ENCODE peak calls at places on chromosomes 4 and X, in eight cellular contexts. One of them, this sample, is unnamed. For H3K36me3, the result is how much of the 10 kb centered on the place peaks cover.

GRCh38 chr4:11470709-11471441 is 42.2 kb upstream of the HS3ST1 start:
- DNase-seq in thyroid gland: no peak
- DNase-seq in sigmoid colon: no peak
- DNase-seq in thoracic aorta: no peak
- DNase-seq in left lung: no peak
- DNase-seq in CD8-positive, alpha-beta memory T cell: peak
- DNase-seq in cardiac muscle cell: no peak
- DNase-seq in CD4-positive, CD25-positive, alpha-beta regulatory T cell: no peak
- DNase-seq in this sample: peak

GRCh38 chr4:186037692-186038658 is 31.0 kb upstream of the TLR3 start:
- DNase-seq in cardiac muscle cell: peak
- DNase-seq in CD4-positive, CD25-positive, alpha-beta regulatory T cell: no peak
- DNase-seq in left lung: no peak
- DNase-seq in CD8-positive, alpha-beta memory T cell: no peak
- DNase-seq in sigmoid colon: peak
- DNase-seq in thyroid gland: peak
- DNase-seq in thoracic aorta: no peak
- DNase-seq in this sample: peak

GRCh38 chrX:135389717-135390116 is 32.0 kb upstream of the SMIM10L2A start:
- DNase-seq in CD8-positive, alpha-beta memory T cell: no peak
- DNase-seq in CD4-positive, CD25-positive, alpha-beta regulatory T cell: no peak
- DNase-seq in thoracic aorta: no peak
- DNase-seq in thyroid gland: no peak
- DNase-seq in left lung: no peak
- DNase-seq in sigmoid colon: no peak
- DNase-seq in cardiac muscle cell: no peak
- DNase-seq in this sample: no peak

GRCh38 chrX:25659317-25659716 is 478.8 kb upstream of the MAGEB18 start:
- DNase-seq in left lung: no peak
- DNase-seq in thyroid gland: no peak
- DNase-seq in CD4-positive, CD25-positive, alpha-beta regulatory T cell: no peak
- DNase-seq in thoracic aorta: no peak
- DNase-seq in CD8-positive, alpha-beta memory T cell: no peak
- DNase-seq in cardiac muscle cell: no peak
- DNase-seq in sigmoid colon: no peak
- DNase-seq in this sample: no peak

GRCh38 chr4:54660591-54660990 is 2.8 kb downstream of the KIT start:
- DNase-seq in CD8-positive, alpha-beta memory T cell: no peak
- DNase-seq in CD4-positive, CD25-positive, alpha-beta regulatory T cell: no peak
- DNase-seq in cardiac muscle cell: no peak
- DNase-seq in thyroid gland: no peak
- DNase-seq in left lung: no peak
- DNase-seq in thoracic aorta: no peak
- DNase-seq in sigmoid colon: no peak
- DNase-seq in this sample: no peak

GRCh38 chr4:139436122-139436521 is 17.8 kb upstream of the RAB33B start:
- DNase-seq in sigmoid colon: no peak
- DNase-seq in CD4-positive, CD25-positive, alpha-beta regulatory T cell: no peak
- DNase-seq in left lung: no peak
- DNase-seq in CD8-positive, alpha-beta memory T cell: no peak
- DNase-seq in thoracic aorta: no peak
- DNase-seq in thyroid gland: no peak
- DNase-seq in cardiac muscle cell: no peak
- DNase-seq in this sample: no peak

GRCh38 chrX:23637187-23637586 is 30.1 kb upstream of the PRDX4 start:
- DNase-seq in sigmoid colon: no peak
- DNase-seq in CD4-positive, CD25-positive, alpha-beta regulatory T cell: no peak
- DNase-seq in CD8-positive, alpha-beta memory T cell: no peak
- DNase-seq in cardiac muscle cell: no peak
- DNase-seq in thyroid gland: no peak
- DNase-seq in thoracic aorta: no peak
- DNase-seq in left lung: no peak
- DNase-seq in this sample: no peak

GRCh38 chr4:52873861-52874343 is 11.8 kb downstream of the RASL11B start:
- DNase-seq in thoracic aorta: no peak
- DNase-seq in thyroid gland: peak
- DNase-seq in CD4-positive, CD25-positive, alpha-beta regulatory T cell: no peak
- DNase-seq in CD8-positive, alpha-beta memory T cell: no peak
- DNase-seq in left lung: no peak
- DNase-seq in cardiac muscle cell: peak
- DNase-seq in sigmoid colon: no peak
- DNase-seq in this sample: no peak

GRCh38 chr4:146567396-146567795 is 45.7 kb upstream of the SLC10A7 start:
- DNase-seq in left lung: no peak
- DNase-seq in CD8-positive, alpha-beta memory T cell: no peak
- DNase-seq in thyroid gland: no peak
- DNase-seq in cardiac muscle cell: no peak
- DNase-seq in thoracic aorta: no peak
- DNase-seq in sigmoid colon: no peak
- DNase-seq in CD4-positive, CD25-positive, alpha-beta regulatory T cell: no peak
- DNase-seq in this sample: no peak

GRCh38 chr4:47855350-47855749 is 17.5 kb upstream of the CORIN start:
- DNase-seq in left lung: no peak
- DNase-seq in CD8-positive, alpha-beta memory T cell: no peak
- DNase-seq in thyroid gland: no peak
- DNase-seq in thoracic aorta: no peak
- DNase-seq in cardiac muscle cell: no peak
- DNase-seq in CD4-positive, CD25-positive, alpha-beta regulatory T cell: no peak
- DNase-seq in sigmoid colon: no peak
- DNase-seq in this sample: no peak

GRCh38 chr4:38072578-38072977 is 112.4 kb downstream of the PTTG2 start:
- DNase-seq in sigmoid colon: no peak
- DNase-seq in CD8-positive, alpha-beta memory T cell: no peak
- DNase-seq in CD4-positive, CD25-positive, alpha-beta regulatory T cell: no peak
- DNase-seq in cardiac muscle cell: no peak
- DNase-seq in left lung: no peak
- DNase-seq in thyroid gland: no peak
- DNase-seq in thoracic aorta: no peak
- DNase-seq in this sample: no peak

GRCh38 chr4:141132689-141133145 is 552 bp downstream of the RNF150 start:
- DNase-seq in CD8-positive, alpha-beta memory T cell: no peak
- DNase-seq in thyroid gland: peak
- DNase-seq in cardiac muscle cell: peak
- DNase-seq in CD4-positive, CD25-positive, alpha-beta regulatory T cell: no peak
- DNase-seq in left lung: no peak
- DNase-seq in sigmoid colon: peak
- DNase-seq in thoracic aorta: no peak
- DNase-seq in this sample: peak

GRCh38 chr4:122167369-122167768 is 15.2 kb downstream of the BLTP1 start:
- DNase-seq in CD4-positive, CD25-positive, alpha-beta regulatory T cell: no peak
- DNase-seq in left lung: no peak
- DNase-seq in sigmoid colon: no peak
- DNase-seq in cardiac muscle cell: no peak
- DNase-seq in thoracic aorta: no peak
- DNase-seq in CD8-positive, alpha-beta memory T cell: no peak
- DNase-seq in thyroid gland: no peak
- DNase-seq in this sample: no peak

GRCh38 chrX:149699761-149700160 is 12.1 kb upstream of the MAGEA11 start:
- DNase-seq in CD4-positive, CD25-positive, alpha-beta regulatory T cell: no peak
- DNase-seq in CD8-positive, alpha-beta memory T cell: no peak
- DNase-seq in thoracic aorta: no peak
- DNase-seq in thyroid gland: no peak
- DNase-seq in sigmoid colon: no peak
- DNase-seq in left lung: no peak
- DNase-seq in cardiac muscle cell: no peak
- DNase-seq in this sample: no peak

GRCh38 chr4:78058591-78059523 is 1.7 kb downstream of the FRAS1 start:
- DNase-seq in left lung: peak
- DNase-seq in sigmoid colon: peak
- DNase-seq in CD4-positive, CD25-positive, alpha-beta regulatory T cell: no peak
- DNase-seq in CD8-positive, alpha-beta memory T cell: peak
- DNase-seq in thoracic aorta: peak
- DNase-seq in cardiac muscle cell: peak
- DNase-seq in thyroid gland: peak
- DNase-seq in this sample: peak

GRCh38 chr4:74967324-74967723 is 34.4 kb downstream of the PARM1 start:
- DNase-seq in sigmoid colon: no peak
- DNase-seq in thyroid gland: peak
- DNase-seq in left lung: peak
- DNase-seq in CD4-positive, CD25-positive, alpha-beta regulatory T cell: no peak
- DNase-seq in cardiac muscle cell: no peak
- DNase-seq in CD8-positive, alpha-beta memory T cell: no peak
- DNase-seq in thoracic aorta: no peak
- DNase-seq in this sample: peak
- H3K36me3 ChIP-seq in sigmoid colon: under half
- H3K36me3 ChIP-seq in thyroid gland: under half
- H3K36me3 ChIP-seq in left lung: under half
- H3K36me3 ChIP-seq in CD4-positive, CD25-positive, alpha-beta regulatory T cell: under half
- H3K36me3 ChIP-seq in cardiac muscle cell: under half
- H3K36me3 ChIP-seq in CD8-positive, alpha-beta memory T cell: under half
- H3K36me3 ChIP-seq in thoracic aorta: under half
- H3K36me3 ChIP-seq in this sample: under half

DNA sequence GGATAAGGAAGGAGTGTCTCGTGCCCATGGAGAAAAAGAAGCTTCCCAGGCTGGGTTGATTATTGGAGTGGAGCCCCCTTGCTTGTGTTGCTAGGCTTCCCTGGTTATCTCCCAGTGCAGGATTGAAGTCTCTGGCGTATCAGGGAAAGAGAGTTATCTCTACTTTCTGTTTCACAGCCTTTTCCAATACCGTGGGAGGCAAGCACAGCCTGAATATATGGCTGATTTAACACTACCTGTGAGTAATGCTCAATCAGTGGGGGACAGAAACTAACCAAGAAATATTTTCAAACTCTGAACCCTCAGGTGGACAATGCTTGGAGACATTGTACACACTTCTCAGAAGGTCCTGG is 65.2 kb downstream of the SERPINA7 start:
- DNase-seq in cardiac muscle cell: no peak
- DNase-seq in CD8-positive, alpha-beta memory T cell: no peak
- DNase-seq in sigmoid colon: no peak
- DNase-seq in thyroid gland: no peak
- DNase-seq in CD4-positive, CD25-positive, alpha-beta regulatory T cell: no peak
- DNase-seq in thoracic aorta: no peak
- DNase-seq in left lung: no peak
- DNase-seq in this sample: no peak
- H3K4me3 ChIP-seq in cardiac muscle cell: no peak
- H3K4me3 ChIP-seq in CD8-positive, alpha-beta memory T cell: no peak
- H3K4me3 ChIP-seq in sigmoid colon: no peak
- H3K4me3 ChIP-seq in thyroid gland: no peak
- H3K4me3 ChIP-seq in CD4-positive, CD25-positive, alpha-beta regulatory T cell: no peak
- H3K4me3 ChIP-seq in thoracic aorta: no peak
- H3K4me3 ChIP-seq in left lung: no peak
- H3K4me3 ChIP-seq in this sample: no peak

GRCh38 chrX:48470833-48471118 is 716 bp upstream of the SLC38A5 start:
- DNase-seq in cardiac muscle cell: no peak
- DNase-seq in thoracic aorta: no peak
- DNase-seq in thyroid gland: no peak
- DNase-seq in left lung: no peak
- DNase-seq in CD8-positive, alpha-beta memory T cell: no peak
- DNase-seq in CD4-positive, CD25-positive, alpha-beta regulatory T cell: no peak
- DNase-seq in sigmoid colon: no peak
- DNase-seq in this sample: no peak

GRCh38 chrX:48472851-48473717 is 2.9 kb upstream of the FTSJ1 start:
- DNase-seq in sigmoid colon: no peak
- DNase-seq in CD8-positive, alpha-beta memory T cell: no peak
- DNase-seq in left lung: no peak
- DNase-seq in CD4-positive, CD25-positive, alpha-beta regulatory T cell: no peak
- DNase-seq in thyroid gland: no peak
- DNase-seq in cardiac muscle cell: peak
- DNase-seq in thoracic aorta: no peak
- DNase-seq in this sample: no peak

GRCh38 chrX:48472225-48472624 is 2.2 kb upstream of the SLC38A5 start:
- DNase-seq in sigmoid colon: no peak
- DNase-seq in thoracic aorta: no peak
- DNase-seq in left lung: no peak
- DNase-seq in CD8-positive, alpha-beta memory T cell: no peak
- DNase-seq in CD4-positive, CD25-positive, alpha-beta regulatory T cell: no peak
- DNase-seq in thyroid gland: no peak
- DNase-seq in cardiac muscle cell: no peak
- DNase-seq in this sample: no peak

GRCh38 chrX:48470110-48470832 is at the start of gene SLC38A5:
- DNase-seq in CD4-positive, CD25-positive, alpha-beta regulatory T cell: no peak
- DNase-seq in cardiac muscle cell: no peak
- DNase-seq in thyroid gland: no peak
- DNase-seq in CD8-positive, alpha-beta memory T cell: no peak
- DNase-seq in thoracic aorta: no peak
- DNase-seq in sigmoid colon: no peak
- DNase-seq in left lung: no peak
- DNase-seq in this sample: no peak

DNA sequence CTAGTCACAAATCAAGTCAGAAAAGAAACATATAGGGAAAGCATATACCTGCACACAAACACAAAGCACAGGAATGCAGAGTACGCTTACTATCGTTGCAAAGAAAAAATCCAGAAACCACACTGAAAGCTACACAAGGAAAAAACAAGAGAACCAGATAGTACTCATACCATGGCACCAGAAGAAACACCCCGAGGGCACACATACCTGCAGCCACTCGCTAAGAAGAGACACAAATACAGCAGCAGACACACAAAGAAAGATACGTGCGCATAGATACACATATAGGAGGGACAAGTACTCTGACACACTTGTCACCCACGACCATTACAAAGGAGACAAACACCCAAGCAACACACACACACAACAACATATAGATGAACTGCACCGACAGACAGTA is 1.4 kb upstream of the SLC38A5 start:
- DNase-seq in sigmoid colon: no peak
- DNase-seq in thoracic aorta: no peak
- DNase-seq in thyroid gland: no peak
- DNase-seq in CD4-positive, CD25-positive, alpha-beta regulatory T cell: no peak
- DNase-seq in CD8-positive, alpha-beta memory T cell: no peak
- DNase-seq in left lung: no peak
- DNase-seq in cardiac muscle cell: no peak
- DNase-seq in this sample: no peak
- H3K27ac ChIP-seq in sigmoid colon: no peak
- H3K27ac ChIP-seq in thoracic aorta: no peak
- H3K27ac ChIP-seq in thyroid gland: no peak
- H3K27ac ChIP-seq in CD4-positive, CD25-positive, alpha-beta regulatory T cell: no peak
- H3K27ac ChIP-seq in CD8-positive, alpha-beta memory T cell: no peak
- H3K27ac ChIP-seq in left lung: no peak
- H3K27ac ChIP-seq in cardiac muscle cell: no peak
- H3K27ac ChIP-seq in this sample: no peak

GRCh38 chr4:870951-871350 is 45.0 kb upstream of the CPLX1 start:
- DNase-seq in cardiac muscle cell: no peak
- DNase-seq in left lung: no peak
- DNase-seq in CD8-positive, alpha-beta memory T cell: no peak
- DNase-seq in thoracic aorta: no peak
- DNase-seq in thyroid gland: no peak
- DNase-seq in CD4-positive, CD25-positive, alpha-beta regulatory T cell: no peak
- DNase-seq in sigmoid colon: no peak
- DNase-seq in this sample: no peak

GRCh38 chr4:868421-868820 is 42.5 kb upstream of the CPLX1 start:
- DNase-seq in sigmoid colon: no peak
- DNase-seq in thoracic aorta: no peak
- DNase-seq in CD8-positive, alpha-beta memory T cell: no peak
- DNase-seq in left lung: no peak
- DNase-seq in CD4-positive, CD25-positive, alpha-beta regulatory T cell: no peak
- DNase-seq in cardiac muscle cell: no peak
- DNase-seq in thyroid gland: no peak
- DNase-seq in this sample: no peak

GRCh38 chr4:871484-871883 is 45.6 kb upstream of the CPLX1 start:
- DNase-seq in thyroid gland: no peak
- DNase-seq in sigmoid colon: no peak
- DNase-seq in CD8-positive, alpha-beta memory T cell: no peak
- DNase-seq in thoracic aorta: no peak
- DNase-seq in cardiac muscle cell: no peak
- DNase-seq in CD4-positive, CD25-positive, alpha-beta regulatory T cell: no peak
- DNase-seq in left lung: no peak
- DNase-seq in this sample: no peak

GRCh38 chr4:867526-868250 is 41.8 kb upstream of the CPLX1 start:
- DNase-seq in CD4-positive, CD25-positive, alpha-beta regulatory T cell: no peak
- DNase-seq in left lung: no peak
- DNase-seq in CD8-positive, alpha-beta memory T cell: no peak
- DNase-seq in sigmoid colon: no peak
- DNase-seq in thyroid gland: no peak
- DNase-seq in thoracic aorta: no peak
- DNase-seq in cardiac muscle cell: no peak
- DNase-seq in this sample: no peak

GRCh38 chr4:869776-870175 is 43.8 kb upstream of the CPLX1 start:
- DNase-seq in left lung: no peak
- DNase-seq in CD4-positive, CD25-positive, alpha-beta regulatory T cell: no peak
- DNase-seq in CD8-positive, alpha-beta memory T cell: no peak
- DNase-seq in cardiac muscle cell: no peak
- DNase-seq in sigmoid colon: no peak
- DNase-seq in thoracic aorta: no peak
- DNase-seq in thyroid gland: no peak
- DNase-seq in this sample: no peak
- H3K36me3 ChIP-seq in left lung: under half
- H3K36me3 ChIP-seq in CD4-positive, CD25-positive, alpha-beta regulatory T cell: under half
- H3K36me3 ChIP-seq in CD8-positive, alpha-beta memory T cell: under half
- H3K36me3 ChIP-seq in cardiac muscle cell: under half
- H3K36me3 ChIP-seq in sigmoid colon: half or more
- H3K36me3 ChIP-seq in thoracic aorta: half or more
- H3K36me3 ChIP-seq in thyroid gland: under half
- H3K36me3 ChIP-seq in this sample: under half

This sample was measured in prostate gland.